ENCODE peak calls at places on chromosomes 16 and 17, in six cellular contexts. F, G, N, E, K and J are unnamed samples.

GRCh38 chr16:57539072-57539796 is 2.9 kb upstream of the CCDC102A start:
- DNase-seq in F (no peak), G (no peak), N (no peak), E (no peak), K (no peak), J (peak; percentile 79)

GRCh38 chr16:79191933-79192332 is 408.6 kb downstream of the MAF start:
- DNase-seq in F (no peak), G (no peak), N (no peak), E (no peak), K (no peak), J (no peak)

GRCh38 chr17:57987582-57988300 is at the start of gene VEZF1:
- DNase-seq in F (peak; percentile 95), G (peak; percentile 82), N (peak; percentile 96), E (peak; percentile 41), K (peak; percentile 48), J (peak; percentile 79)

GRCh38 chr17:80468222-80468621 is 8.2 kb downstream of the NPTX1 start:
- DNase-seq in F (peak; percentile 80), G (peak; percentile 71), N (peak; percentile 62), E (no peak), K (no peak), J (no peak)

GRCh38 chr17:7739746-7740145 is 22.2 kb downstream of the DNAH2 start:
- DNase-seq in F (no peak), G (no peak), N (no peak), E (no peak), K (no peak), J (no peak)

GRCh38 chr16:28543072-28543471 is 4.3 kb upstream of the NUPR1 start:
- DNase-seq in F (no peak), G (no peak), N (no peak), E (no peak), K (no peak), J (no peak)

GRCh38 chr16:3349175-3349574 is 6.5 kb upstream of the OR2C1 start:
- DNase-seq in F (no peak), G (no peak), N (peak; percentile 7), E (no peak), K (no peak), J (no peak)

GRCh38 chr17:49497147-49498036 is 2.3 kb downstream of the NGFR start:
- DNase-seq in F (peak; percentile 94), G (peak; percentile 87), N (peak; percentile 84), E (peak; percentile 18), K (no peak), J (no peak)

GRCh38 chr17:9226130-9226793 is 205.0 kb downstream of the NTN1 start:
- DNase-seq in F (no peak), G (no peak), N (no peak), E (no peak), K (no peak), J (no peak)

GRCh38 chr16:46886764-46887523 is 2.8 kb downstream of the GPT2 start:
- DNase-seq in F (no peak), G (no peak), N (no peak), E (no peak), K (no peak), J (no peak)

GRCh38 chr16:88022076-88023042 is 71.1 kb downstream of the BANP start:
- DNase-seq in F (peak; percentile 36), G (no peak), N (peak; percentile 61), E (no peak), K (no peak), J (no peak)

GRCh38 chr17:66654764-66655163 is 180.2 kb upstream of the CACNG5 start:
- DNase-seq in F (no peak), G (no peak), N (no peak), E (no peak), K (no peak), J (no peak)

GRCh38 chr17:61499632-61500031 is 47.4 kb downstream of the TBX4 start:
- DNase-seq in F (no peak), G (no peak), N (no peak), E (no peak), K (no peak), J (no peak)

GRCh38 chr17:73508057-73508930 is 136.0 kb downstream of the SDK2 start:
- DNase-seq in F (no peak), G (no peak), N (no peak), E (no peak), K (no peak), J (no peak)

GRCh38 chr16:27436921-27437650 is 35.1 kb downstream of the IL21R start:
- DNase-seq in F (no peak), G (no peak), N (peak; percentile 4), E (no peak), K (no peak), J (no peak)

GRCh38 chr16:31052131-31052530 is 18.8 kb downstream of the STX4 start:
- DNase-seq in F (no peak), G (no peak), N (no peak), E (peak; percentile 91), K (peak; percentile 72), J (no peak)

GRCh38 chr17:37570527-37571093 is 38.6 kb downstream of the SYNRG start:
- DNase-seq in F (peak; percentile 67), G (peak; percentile 83), N (peak; percentile 79), E (peak; percentile 90), K (peak; percentile 34), J (peak; percentile 38)

GRCh38 chr16:11342021-11342855 is 3.0 kb upstream of the RMI2 start:
- DNase-seq in F (no peak), G (no peak), N (no peak), E (no peak), K (no peak), J (no peak)

GRCh38 chr17:2906907-2907306 is 110.7 kb downstream of the RAP1GAP2 start:
- DNase-seq in F (no peak), G (no peak), N (no peak), E (no peak), K (no peak), J (no peak)

GRCh38 chr16:80899804-80900592 is 95.6 kb upstream of the CDYL2 start:
- DNase-seq in F (no peak), G (no peak), N (peak; percentile 68), E (peak; percentile 76), K (no peak), J (no peak)

GRCh38 chr16:70788668-70789161 is 12.2 kb downstream of the VAC14 start:
- DNase-seq in F (no peak), G (no peak), N (no peak), E (no peak), K (no peak), J (no peak)

GRCh38 chr16:70786020-70786419 is 14.9 kb downstream of the VAC14 start:
- DNase-seq in F (no peak), G (no peak), N (no peak), E (no peak), K (no peak), J (no peak)

GRCh38 chr16:70789231-70789926 is 11.6 kb downstream of the VAC14 start:
- DNase-seq in F (no peak), G (no peak), N (peak; percentile 36), E (no peak), K (no peak), J (no peak)

GRCh38 chr16:70790815-70791214 is 10.1 kb downstream of the VAC14 start:
- DNase-seq in F (peak; percentile 29), G (no peak), N (no peak), E (no peak), K (no peak), J (no peak)

DNA sequence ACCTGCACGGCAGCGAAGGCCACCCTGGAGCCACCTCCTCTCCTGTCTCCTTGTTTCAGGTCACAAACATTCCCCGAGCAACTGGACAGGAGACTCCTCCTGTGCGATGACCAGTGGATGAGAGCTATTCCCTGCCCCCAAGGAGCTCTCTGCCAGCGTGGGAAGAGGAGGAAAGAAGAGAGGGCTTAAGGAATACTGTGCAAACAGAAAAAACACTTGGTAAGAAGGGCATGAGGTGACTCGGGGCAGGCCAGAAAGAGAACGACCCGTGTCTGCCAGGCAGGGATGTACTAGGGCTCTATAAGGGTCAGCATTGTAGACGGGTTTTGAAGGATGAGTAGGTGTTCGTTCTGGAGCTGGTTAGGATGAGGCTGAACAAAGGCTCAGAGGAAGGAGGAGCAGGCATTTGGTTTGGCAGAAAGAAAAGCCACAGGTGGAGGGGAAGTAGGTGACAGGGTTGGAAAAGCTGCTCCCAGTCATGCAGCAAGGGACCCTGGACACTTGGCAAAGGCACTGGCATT is 11.0 kb downstream of the VAC14 start:
- DNase-seq in F (no peak), G (no peak), N (no peak), E (no peak), K (no peak), J (no peak)
- TF ChIP-seq EZH2phosphoT487 in F (no peak), G (no peak), N (no peak), E (no peak), K (no peak), J (no peak)

GRCh38 chr16:909281-910000 is 61.3 kb downstream of the LMF1 start:
- DNase-seq in F (no peak), G (no peak), N (no peak), E (no peak), K (no peak), J (no peak)
- H3K27ac ChIP-seq in F (no peak overlapping the region), G (no peak overlapping the region), N (no peak overlapping the region), E (no peak overlapping the region), K (no peak overlapping the region), J (no peak overlapping the region)

GRCh38 chr17:75260679-75261335 is 599 bp downstream of the GGA3 start:
- DNase-seq in F (no peak), G (peak; percentile 56), N (peak; percentile 13), E (peak; percentile 20), K (no peak), J (no peak)
- TF ChIP-seq CTCF in F (peak; percentile 29), G (no peak), N (peak; percentile 30), E (peak; percentile 19), K (peak; percentile 4), J (peak; percentile 17)

DNA sequence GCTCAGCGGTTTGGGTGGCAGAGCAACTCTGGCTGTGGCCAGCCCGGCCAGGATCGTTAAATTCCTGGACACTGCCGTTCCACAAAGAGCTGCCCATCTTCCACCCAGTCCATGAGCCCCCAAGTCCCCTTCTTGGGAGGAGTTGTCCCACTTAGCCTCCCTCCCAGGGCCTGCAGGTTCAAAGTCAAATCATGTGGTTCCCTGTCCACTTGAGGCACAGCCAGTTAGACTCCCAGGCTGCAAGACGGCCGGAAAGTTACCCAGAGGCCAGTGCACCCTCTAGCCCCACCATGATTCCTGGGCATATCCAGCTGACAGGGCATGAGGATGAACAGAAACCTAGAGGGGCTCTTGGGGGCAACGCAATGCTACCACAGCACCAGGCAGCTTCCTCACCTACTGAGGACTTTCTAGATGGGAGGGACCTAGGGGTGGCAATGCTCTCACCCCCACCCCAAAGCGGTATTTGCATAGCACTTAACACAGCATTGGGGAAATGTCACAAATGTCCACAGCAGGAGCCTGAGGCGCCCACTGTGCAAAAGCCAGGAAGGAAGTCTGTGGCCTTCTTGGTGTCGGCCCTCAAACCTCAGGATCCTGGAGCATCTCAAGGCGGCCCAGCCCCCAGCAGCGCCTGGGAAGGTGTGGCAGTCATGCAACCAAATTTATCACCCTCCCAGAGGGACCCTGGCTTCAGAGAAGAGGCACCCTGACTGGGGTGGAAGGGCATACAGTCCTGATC is 45.4 kb downstream of the WNT3 start:
- DNase-seq in F (no peak), G (no peak), N (peak; percentile 41), E (no peak), K (no peak), J (no peak)
- TF ChIP-seq EZH2phosphoT487 in F (no peak), G (no peak), N (no peak), E (no peak), K (no peak), J (no peak)

DNA sequence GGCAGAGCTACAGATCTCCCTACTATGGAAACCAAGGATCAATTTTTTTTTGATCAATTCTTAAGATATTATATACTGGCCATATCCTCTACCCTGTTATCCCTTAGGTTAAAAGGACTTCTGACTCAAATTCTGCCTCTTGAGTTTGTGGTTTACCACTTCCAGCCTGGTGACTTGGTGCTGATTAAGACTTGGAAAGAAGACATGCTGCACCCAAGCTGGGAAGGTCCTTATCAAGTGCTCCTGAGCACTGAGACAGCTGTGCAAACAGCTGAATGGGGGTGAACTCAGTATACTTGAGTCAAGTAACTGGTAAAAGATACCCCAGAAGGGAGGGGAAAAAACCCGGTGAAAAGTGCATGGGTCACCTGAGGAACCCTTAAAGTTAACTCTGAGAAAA is 20.5 kb upstream of the SPACA3 start:
- DNase-seq in F (no peak), G (no peak), N (no peak), E (peak; percentile 65), K (no peak), J (peak; percentile 58)
- H3K27ac ChIP-seq in F (no peak overlapping the region), G (no peak overlapping the region), N (no peak overlapping the region), E (no peak overlapping the region), K (no peak overlapping the region), J (peak overlapping the region; percentile 75)